ENCODE peak calls at places on chromosomes 3 and 15, in seven cellular contexts. One of them, this sample, is unnamed.

GRCh38 chr3:53729130-53729529 is 117.1 kb downstream of the CHDH start:
- DNase-seq in IMR-90: no peak
- DNase-seq in upper lobe of left lung: no peak
- DNase-seq in endothelial cell of umbilical vein: no peak
- DNase-seq in GM23338: no peak
- DNase-seq in left lung: no peak
- DNase-seq in cardiac muscle cell: no peak
- DNase-seq in this sample: no peak

GRCh38 chr15:25790003-25790660 is 73.0 kb downstream of the ATP10A start:
- DNase-seq in cardiac muscle cell: peak; percentile 81
- DNase-seq in left lung: no peak
- DNase-seq in GM23338: peak; percentile 31
- DNase-seq in upper lobe of left lung: no peak
- DNase-seq in IMR-90: peak; percentile 90
- DNase-seq in endothelial cell of umbilical vein: no peak
- DNase-seq in this sample: no peak

GRCh38 chr15:23497710-23498111 is 50.7 kb upstream of the GOLGA6L2 start:
- DNase-seq in endothelial cell of umbilical vein: no peak
- DNase-seq in left lung: no peak
- DNase-seq in cardiac muscle cell: peak; percentile 3
- DNase-seq in GM23338: peak; percentile 44
- DNase-seq in IMR-90: no peak
- DNase-seq in upper lobe of left lung: no peak
- DNase-seq in this sample: peak; percentile 6

GRCh38 chr3:170773682-170774081 is 96.3 kb downstream of the RPL22L1 start:
- DNase-seq in IMR-90: no peak
- DNase-seq in endothelial cell of umbilical vein: no peak
- DNase-seq in GM23338: peak; percentile 5
- DNase-seq in cardiac muscle cell: no peak
- DNase-seq in upper lobe of left lung: no peak
- DNase-seq in left lung: no peak
- DNase-seq in this sample: no peak

GRCh38 chr3:109241459-109241858 is 74.9 kb downstream of the DPPA2 start:
- DNase-seq in IMR-90: no peak
- DNase-seq in left lung: no peak
- DNase-seq in cardiac muscle cell: no peak
- DNase-seq in endothelial cell of umbilical vein: no peak
- DNase-seq in GM23338: peak; percentile 13
- DNase-seq in upper lobe of left lung: no peak
- DNase-seq in this sample: no peak

GRCh38 chr3:79560698-79561097 is 207.1 kb downstream of the ROBO1 start:
- DNase-seq in IMR-90: no peak
- DNase-seq in upper lobe of left lung: no peak
- DNase-seq in endothelial cell of umbilical vein: no peak
- DNase-seq in cardiac muscle cell: no peak
- DNase-seq in GM23338: no peak
- DNase-seq in left lung: no peak
- DNase-seq in this sample: no peak

GRCh38 chr15:43896543-43896942 is 69.7 kb downstream of the WDR76 start:
- DNase-seq in endothelial cell of umbilical vein: no peak
- DNase-seq in left lung: no peak
- DNase-seq in cardiac muscle cell: no peak
- DNase-seq in GM23338: no peak
- DNase-seq in upper lobe of left lung: no peak
- DNase-seq in IMR-90: no peak
- DNase-seq in this sample: no peak

GRCh38 chr3:159346504-159346903 is 544.6 kb downstream of the MFSD1 start:
- DNase-seq in endothelial cell of umbilical vein: no peak
- DNase-seq in IMR-90: no peak
- DNase-seq in cardiac muscle cell: no peak
- DNase-seq in upper lobe of left lung: no peak
- DNase-seq in left lung: no peak
- DNase-seq in GM23338: no peak
- DNase-seq in this sample: no peak

GRCh38 chr15:68829068-68829467 is 8.4 kb upstream of the ANP32A start:
- DNase-seq in left lung: no peak
- DNase-seq in GM23338: peak; percentile 58
- DNase-seq in upper lobe of left lung: peak; percentile 47
- DNase-seq in IMR-90: no peak
- DNase-seq in endothelial cell of umbilical vein: peak; percentile 81
- DNase-seq in cardiac muscle cell: no peak
- DNase-seq in this sample: peak; percentile 56

GRCh38 chr3:132716372-132716771 is 5.8 kb downstream of the NPHP3 start:
- DNase-seq in endothelial cell of umbilical vein: no peak
- DNase-seq in left lung: no peak
- DNase-seq in upper lobe of left lung: no peak
- DNase-seq in GM23338: no peak
- DNase-seq in cardiac muscle cell: no peak
- DNase-seq in IMR-90: no peak
- DNase-seq in this sample: no peak

GRCh38 chr3:132709761-132710160 is 12.4 kb downstream of the NPHP3 start:
- DNase-seq in cardiac muscle cell: peak; percentile 50
- DNase-seq in upper lobe of left lung: no peak
- DNase-seq in left lung: no peak
- DNase-seq in GM23338: no peak
- DNase-seq in IMR-90: no peak
- DNase-seq in endothelial cell of umbilical vein: no peak
- DNase-seq in this sample: no peak

GRCh38 chr3:132710311-132710710 is 11.9 kb downstream of the NPHP3 start:
- DNase-seq in upper lobe of left lung: no peak
- DNase-seq in GM23338: no peak
- DNase-seq in cardiac muscle cell: no peak
- DNase-seq in left lung: no peak
- DNase-seq in IMR-90: no peak
- DNase-seq in endothelial cell of umbilical vein: no peak
- DNase-seq in this sample: no peak

GRCh38 chr3:132713977-132714727 is 8.1 kb downstream of the NPHP3 start:
- DNase-seq in endothelial cell of umbilical vein: no peak
- DNase-seq in GM23338: no peak
- DNase-seq in upper lobe of left lung: no peak
- DNase-seq in IMR-90: no peak
- DNase-seq in cardiac muscle cell: no peak
- DNase-seq in left lung: no peak
- DNase-seq in this sample: no peak
- H3K36me3 ChIP-seq in endothelial cell of umbilical vein: peaks cover 16% of the 10 kb centered on the region
- H3K36me3 ChIP-seq in GM23338: no peaks in the 10 kb centered on the region
- H3K36me3 ChIP-seq in upper lobe of left lung: peaks cover 6% of the 10 kb centered on the region
- H3K36me3 ChIP-seq in IMR-90: peaks cover 24% of the 10 kb centered on the region
- H3K36me3 ChIP-seq in cardiac muscle cell: peaks cover 49% of the 10 kb centered on the region
- H3K36me3 ChIP-seq in left lung: no peaks in the 10 kb centered on the region
- H3K36me3 ChIP-seq in this sample: no peaks in the 10 kb centered on the region

GRCh38 chr15:52180196-52180835 is 10.9 kb downstream of the GNB5 start:
- DNase-seq in upper lobe of left lung: no peak
- DNase-seq in IMR-90: no peak
- DNase-seq in endothelial cell of umbilical vein: no peak
- DNase-seq in GM23338: no peak
- DNase-seq in left lung: no peak
- DNase-seq in cardiac muscle cell: no peak
- DNase-seq in this sample: no peak

GRCh38 chr15:52181938-52182780 is 9.0 kb downstream of the GNB5 start:
- DNase-seq in GM23338: no peak
- DNase-seq in IMR-90: no peak
- DNase-seq in endothelial cell of umbilical vein: no peak
- DNase-seq in cardiac muscle cell: peak; percentile 25
- DNase-seq in upper lobe of left lung: no peak
- DNase-seq in left lung: no peak
- DNase-seq in this sample: no peak

GRCh38 chr15:52179278-52180195 is 11.7 kb downstream of the GNB5 start:
- DNase-seq in left lung: peak; percentile 95
- DNase-seq in upper lobe of left lung: peak; percentile 90
- DNase-seq in cardiac muscle cell: peak; percentile 82
- DNase-seq in GM23338: peak; percentile 94
- DNase-seq in IMR-90: peak; percentile 70
- DNase-seq in endothelial cell of umbilical vein: peak; percentile 82
- DNase-seq in this sample: peak; percentile 84

GRCh38 chr15:52178765-52179164 is 12.4 kb downstream of the GNB5 start:
- DNase-seq in cardiac muscle cell: peak; percentile 8
- DNase-seq in endothelial cell of umbilical vein: no peak
- DNase-seq in upper lobe of left lung: no peak
- DNase-seq in left lung: no peak
- DNase-seq in GM23338: no peak
- DNase-seq in IMR-90: no peak
- DNase-seq in this sample: no peak

GRCh38 chr15:52180851-52181450 is 10.2 kb downstream of the GNB5 start:
- DNase-seq in left lung: no peak
- DNase-seq in GM23338: no peak
- DNase-seq in endothelial cell of umbilical vein: no peak
- DNase-seq in cardiac muscle cell: no peak
- DNase-seq in IMR-90: no peak
- DNase-seq in upper lobe of left lung: no peak
- DNase-seq in this sample: no peak
- H3K27ac ChIP-seq in left lung: no peak overlapping the region
- H3K27ac ChIP-seq in GM23338: no peak overlapping the region
- H3K27ac ChIP-seq in endothelial cell of umbilical vein: no peak overlapping the region
- H3K27ac ChIP-seq in cardiac muscle cell: no peak overlapping the region
- H3K27ac ChIP-seq in IMR-90: no peak overlapping the region
- H3K27ac ChIP-seq in upper lobe of left lung: no peak overlapping the region
- H3K27ac ChIP-seq in this sample: no peak overlapping the region

GRCh38 chr15:66228807-66229557 is 24.6 kb downstream of the MEGF11 start:
- DNase-seq in IMR-90: no peak
- DNase-seq in upper lobe of left lung: no peak
- DNase-seq in endothelial cell of umbilical vein: no peak
- DNase-seq in cardiac muscle cell: no peak
- DNase-seq in GM23338: no peak
- DNase-seq in left lung: no peak
- DNase-seq in this sample: no peak
- TF ChIP-seq CTCF in IMR-90: no peak
- TF ChIP-seq CTCF in upper lobe of left lung: no peak
- TF ChIP-seq CTCF in endothelial cell of umbilical vein: no peak
- TF ChIP-seq CTCF in cardiac muscle cell: no peak
- TF ChIP-seq CTCF in GM23338: no peak
- TF ChIP-seq CTCF in left lung: no peak
- TF ChIP-seq CTCF in this sample: no peak

GRCh38 chr3:133491481-133492059 is 81.9 kb upstream of the CDV3 start:
- DNase-seq in cardiac muscle cell: no peak
- DNase-seq in left lung: no peak
- DNase-seq in upper lobe of left lung: no peak
- DNase-seq in endothelial cell of umbilical vein: no peak
- DNase-seq in GM23338: no peak
- DNase-seq in IMR-90: no peak
- DNase-seq in this sample: no peak

GRCh38 chr3:133490468-133491351 is 82.8 kb upstream of the CDV3 start:
- DNase-seq in upper lobe of left lung: no peak
- DNase-seq in left lung: no peak
- DNase-seq in cardiac muscle cell: no peak
- DNase-seq in IMR-90: no peak
- DNase-seq in endothelial cell of umbilical vein: no peak
- DNase-seq in GM23338: no peak
- DNase-seq in this sample: no peak

GRCh38 chr3:133489466-133490085 is 83.9 kb upstream of the CDV3 start:
- DNase-seq in IMR-90: peak; percentile 27
- DNase-seq in GM23338: peak; percentile 64
- DNase-seq in cardiac muscle cell: no peak
- DNase-seq in endothelial cell of umbilical vein: no peak
- DNase-seq in left lung: no peak
- DNase-seq in upper lobe of left lung: no peak
- DNase-seq in this sample: no peak

GRCh38 chr3:133494469-133494868 is 79.0 kb upstream of the CDV3 start:
- DNase-seq in endothelial cell of umbilical vein: no peak
- DNase-seq in upper lobe of left lung: no peak
- DNase-seq in IMR-90: peak; percentile 20
- DNase-seq in left lung: no peak
- DNase-seq in GM23338: peak; percentile 76
- DNase-seq in cardiac muscle cell: peak; percentile 53
- DNase-seq in this sample: peak; percentile 12

DNA sequence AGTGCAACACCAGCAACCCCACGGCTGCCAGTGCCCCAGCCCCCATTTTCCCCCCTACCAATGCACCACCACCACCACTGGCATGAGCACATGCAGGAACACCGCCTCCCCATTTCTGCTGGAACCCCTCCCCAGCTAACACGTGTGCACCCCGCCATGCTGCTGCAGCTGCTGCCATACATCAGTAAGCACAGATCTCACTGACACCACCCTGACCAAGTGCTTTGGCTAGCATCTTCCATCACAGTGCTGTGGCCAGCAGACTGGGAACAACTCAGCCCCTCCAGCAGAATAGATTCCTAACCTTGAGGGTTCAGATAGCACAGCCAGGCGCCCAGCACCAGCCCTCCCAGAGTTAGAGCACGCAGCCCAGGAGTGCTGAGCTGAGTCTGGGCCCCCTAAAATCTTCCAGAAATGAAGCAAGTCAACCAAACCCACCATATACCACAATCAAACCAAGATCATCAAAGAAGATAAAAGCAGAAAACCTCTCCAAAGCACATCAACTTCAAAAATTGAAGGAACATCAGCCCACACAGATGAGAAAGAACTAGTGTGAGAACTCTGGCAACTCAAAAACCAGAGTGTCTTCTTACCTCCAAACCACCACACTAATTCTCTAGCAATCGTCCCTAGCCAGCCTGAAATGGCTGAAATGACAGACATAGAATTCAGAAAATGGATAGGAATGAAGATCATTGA is 81.2 kb upstream of the CDV3 start:
- DNase-seq in cardiac muscle cell: no peak
- DNase-seq in upper lobe of left lung: no peak
- DNase-seq in IMR-90: no peak
- DNase-seq in GM23338: no peak
- DNase-seq in endothelial cell of umbilical vein: no peak
- DNase-seq in left lung: no peak
- DNase-seq in this sample: no peak
- H3K36me3 ChIP-seq in cardiac muscle cell: no peaks in the 10 kb centered on the region
- H3K36me3 ChIP-seq in upper lobe of left lung: no peaks in the 10 kb centered on the region
- H3K36me3 ChIP-seq in IMR-90: no peaks in the 10 kb centered on the region
- H3K36me3 ChIP-seq in GM23338: no peaks in the 10 kb centered on the region
- H3K36me3 ChIP-seq in endothelial cell of umbilical vein: no peaks in the 10 kb centered on the region
- H3K36me3 ChIP-seq in left lung: no peaks in the 10 kb centered on the region
- H3K36me3 ChIP-seq in this sample: no peaks in the 10 kb centered on the region

DNA sequence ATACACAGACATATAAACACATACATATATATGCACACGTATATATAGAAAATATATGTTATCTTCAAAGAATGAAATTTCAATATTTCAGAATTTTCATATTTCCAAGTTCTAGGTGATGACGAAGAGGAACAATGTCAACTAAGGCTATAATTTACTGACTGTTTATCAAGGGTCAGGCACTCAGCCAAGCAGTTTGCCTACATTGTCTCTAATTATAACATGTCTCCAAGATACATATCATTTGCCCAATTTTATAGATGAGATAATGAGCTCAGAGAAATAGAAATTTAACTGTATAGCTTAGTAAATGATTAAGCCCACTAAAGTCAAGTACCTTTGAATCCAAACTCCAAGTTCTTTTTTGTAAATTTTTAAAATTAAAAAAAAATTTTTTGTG is 99.9 kb upstream of the PLSCR4 start:
- DNase-seq in IMR-90: no peak
- DNase-seq in cardiac muscle cell: no peak
- DNase-seq in endothelial cell of umbilical vein: no peak
- DNase-seq in left lung: no peak
- DNase-seq in upper lobe of left lung: no peak
- DNase-seq in GM23338: no peak
- DNase-seq in this sample: no peak
- H3K27ac ChIP-seq in IMR-90: no peak overlapping the region
- H3K27ac ChIP-seq in cardiac muscle cell: no peak overlapping the region
- H3K27ac ChIP-seq in endothelial cell of umbilical vein: no peak overlapping the region
- H3K27ac ChIP-seq in left lung: no peak overlapping the region
- H3K27ac ChIP-seq in upper lobe of left lung: no peak overlapping the region
- H3K27ac ChIP-seq in GM23338: no peak overlapping the region
- H3K27ac ChIP-seq in this sample: no peak overlapping the region

This sample was measured in A673.